ENCODE peak calls at places on chromosomes 5 and 9, in six cellular contexts. W is HepG2, R is SK-N-SH, D is HCT116, P is GM23338, K is K562. B is an unnamed sample.

GRCh38 chr5:65766781-65767180 is 44.8 kb downstream of the NLN start:
- DNase-seq in W (no peak), R (no peak), D (no peak), P (no peak), K (no peak), B (no peak)

GRCh38 chr9:110954822-110955291 is 83.4 kb downstream of the LPAR1 start:
- DNase-seq in W (no peak), R (no peak), D (no peak), P (no peak), K (no peak), B (no peak)

GRCh38 chr5:35162848-35163770 is 67.2 kb downstream of the PRLR start:
- DNase-seq in W (no peak), R (no peak), D (no peak), P (peak; percentile 17), K (no peak), B (no peak)

GRCh38 chr9:41229408-41230401 is 40.6 kb upstream of the ZNG1F start:
- DNase-seq in W (peak; percentile 6), R (peak; percentile 12), D (no peak), P (peak; percentile 0), K (peak; percentile 8), B (no peak)

GRCh38 chr9:91144782-91145181 is 216.9 kb downstream of the AUH start:
- DNase-seq in W (no peak), R (no peak), D (no peak), P (no peak), K (no peak), B (no peak)

GRCh38 chr5:151222769-151223446 is 984 bp downstream of the CCDC69 start:
- DNase-seq in W (no peak), R (no peak), D (no peak), P (peak; percentile 58), K (peak; percentile 47), B (no peak)

GRCh38 chr5:33120671-33121070 is 320.1 kb upstream of the TARS1 start:
- DNase-seq in W (no peak), R (no peak), D (no peak), P (no peak), K (no peak), B (no peak)

GRCh38 chr5:44949687-44950086 is 140.9 kb downstream of the MRPS30 start:
- DNase-seq in W (no peak), R (no peak), D (no peak), P (no peak), K (no peak), B (no peak)

GRCh38 chr5:84411832-84412605 is 27.3 kb upstream of the EDIL3 start:
- DNase-seq in W (no peak), R (no peak), D (no peak), P (no peak), K (no peak), B (no peak)

GRCh38 chr9:75891277-75892167 is 1.0 kb downstream of the PCSK5 start:
- DNase-seq in W (no peak), R (peak; percentile 32), D (peak; percentile 12), P (peak; percentile 60), K (no peak), B (no peak)

GRCh38 chr5:73796164-73797141 is 170.5 kb downstream of the ARHGEF28 start:
- DNase-seq in W (peak; percentile 66), R (no peak), D (no peak), P (no peak), K (no peak), B (peak; percentile 70)

GRCh38 chr9:113886003-113886324 is 9.9 kb downstream of the ZNF618 start:
- DNase-seq in W (no peak), R (no peak), D (no peak), P (no peak), K (no peak), B (no peak)

GRCh38 chr9:98851730-98852462 is 44.4 kb downstream of the GALNT12 start:
- DNase-seq in W (no peak), R (no peak), D (no peak), P (no peak), K (no peak), B (no peak)

GRCh38 chr5:109589983-109590382 is 99.7 kb upstream of the MAN2A1 start:
- DNase-seq in W (no peak), R (no peak), D (no peak), P (peak; percentile 16), K (no peak), B (peak; percentile 1)

GRCh38 chr9:123982535-123982934 is 29.0 kb upstream of the LHX2 start:
- DNase-seq in W (no peak), R (no peak), D (no peak), P (no peak), K (no peak), B (no peak)

GRCh38 chr5:7844901-7845300 is 6.0 kb downstream of the CFAP90 start:
- DNase-seq in W (no peak), R (no peak), D (no peak), P (no peak), K (no peak), B (no peak)

GRCh38 chr5:76294573-76294972 is 108.5 kb upstream of the IQGAP2 start:
- DNase-seq in W (no peak), R (no peak), D (no peak), P (no peak), K (no peak), B (peak; percentile 43)

GRCh38 chr5:135391123-135391868 is 7.7 kb downstream of the MACROH2A1 start:
- DNase-seq in W (peak; percentile 10), R (no peak), D (no peak), P (no peak), K (no peak), B (no peak)

GRCh38 chr5:77620404-77620803 is 18.1 kb downstream of the OTP start:
- DNase-seq in W (peak; percentile 14), R (no peak), D (peak; percentile 76), P (peak; percentile 97), K (no peak), B (no peak)

GRCh38 chr5:117732264-117732663 is 1157.6 kb upstream of the SEMA6A start:
- DNase-seq in W (no peak), R (no peak), D (no peak), P (no peak), K (no peak), B (no peak)

GRCh38 chr9:19269582-19269981 is 39.1 kb downstream of the DENND4C start:
- DNase-seq in W (no peak), R (no peak), D (no peak), P (no peak), K (no peak), B (no peak)

GRCh38 chr5:124746252-124746915 is at the start of gene ZNF608:
- DNase-seq in W (peak; percentile 6), R (no peak), D (no peak), P (peak; percentile 67), K (no peak), B (no peak)

GRCh38 chr9:125949247-125949646 is 202.1 kb downstream of the PBX3 start:
- DNase-seq in W (no peak), R (no peak), D (no peak), P (peak; percentile 21), K (no peak), B (no peak)

GRCh38 chr9:83622814-83623633 is at the start of gene IDNK:
- DNase-seq in W (peak; percentile 67), R (peak; percentile 89), D (peak; percentile 10), P (peak; percentile 85), K (peak; percentile 77), B (peak; percentile 67)

GRCh38 chr9:118290116-118290515 is 585.9 kb downstream of the TLR4 start:
- DNase-seq in W (no peak), R (no peak), D (no peak), P (no peak), K (no peak), B (no peak)

GRCh38 chr9:128316421-128316820 is 5.8 kb downstream of the TRUB2 start:
- DNase-seq in W (no peak), R (no peak), D (no peak), P (no peak), K (no peak), B (no peak)
- TF ChIP-seq REST in W (no peak), R (no peak), D (no peak), P (no peak), K (no peak), B (no peak)

DNA sequence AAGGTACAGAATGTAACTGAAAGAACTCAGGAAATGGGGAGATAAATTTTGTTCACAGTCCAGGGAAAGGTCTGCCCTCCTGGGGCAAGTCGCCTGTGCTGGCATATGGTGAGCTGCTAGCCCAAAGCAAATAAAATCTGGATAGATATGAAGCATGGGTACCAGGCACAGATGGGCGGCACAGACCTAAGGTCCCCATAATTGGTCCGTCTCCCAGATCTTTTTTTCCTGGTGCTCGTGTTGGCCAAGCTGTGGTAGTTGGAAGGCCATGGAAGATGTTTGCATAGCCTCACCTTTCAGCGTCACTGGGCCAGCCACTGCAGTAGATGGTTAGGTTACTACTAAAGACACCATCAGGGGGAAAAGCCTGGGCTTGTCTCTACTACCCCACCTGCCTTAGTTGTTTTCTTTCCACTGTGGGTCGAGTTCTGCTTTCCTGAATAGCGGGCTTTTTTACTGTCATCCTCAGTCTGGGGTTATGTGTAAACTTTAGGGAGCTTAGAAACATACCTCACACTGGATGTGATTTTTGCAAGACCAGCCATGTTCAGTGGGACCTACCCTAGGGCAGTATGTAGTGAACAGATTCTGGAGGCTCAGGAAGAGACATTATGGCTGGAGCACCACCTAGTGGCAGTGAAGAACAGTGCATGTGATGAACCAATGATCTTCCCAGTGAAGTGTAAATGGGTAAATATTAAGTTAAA is 24.2 kb upstream of the GLRX start:
- DNase-seq in W (peak; percentile 63), R (peak; percentile 83), D (no peak), P (peak; percentile 81), K (peak; percentile 80), B (peak; percentile 43)
- TF ChIP-seq POLR2AphosphoS5 in W (no peak), R (no peak), D (no peak), P (no peak), K (no peak), B (no peak)

GRCh38 chr5:72618699-72619098 is 111.5 kb upstream of the ZNF366 start:
- DNase-seq in W (no peak), R (no peak), D (no peak), P (no peak), K (no peak), B (peak; percentile 7)
- TF ChIP-seq REST in W (no peak), R (no peak), D (no peak), P (no peak), K (no peak), B (no peak)

GRCh38 chr9:37390759-37391158 is 31.7 kb upstream of the GRHPR start:
- DNase-seq in W (peak; percentile 30), R (no peak), D (peak; percentile 26), P (peak; percentile 90), K (peak; percentile 59), B (no peak)
- TF ChIP-seq POLR2AphosphoS5 in W (no peak), R (no peak), D (no peak), P (no peak), K (no peak), B (no peak)

GRCh38 chr5:150038547-150038946 is 38.0 kb downstream of the HMGXB3 start:
- DNase-seq in W (no peak), R (no peak), D (no peak), P (no peak), K (no peak), B (no peak)

GRCh38 chr5:150036513-150036912 is 36.0 kb downstream of the HMGXB3 start:
- DNase-seq in W (no peak), R (no peak), D (no peak), P (no peak), K (no peak), B (no peak)

GRCh38 chr5:150033334-150033733 is 32.8 kb downstream of the HMGXB3 start:
- DNase-seq in W (no peak), R (no peak), D (no peak), P (no peak), K (no peak), B (no peak)

GRCh38 chr5:150035139-150035893 is 34.8 kb downstream of the HMGXB3 start:
- DNase-seq in W (no peak), R (no peak), D (no peak), P (no peak), K (no peak), B (peak; percentile 30)

GRCh38 chr5:150034677-150035076 is 34.1 kb downstream of the HMGXB3 start:
- DNase-seq in W (no peak), R (no peak), D (no peak), P (no peak), K (no peak), B (no peak)
- TF ChIP-seq REST in W (no peak), R (no peak), D (no peak), P (no peak), K (no peak), B (no peak)

B was measured in HL-60.